ENCODE peak calls at places on chromosomes 6 and 20, in five cellular contexts. E, W, A, G and D are unnamed samples.

GRCh38 chr6:72976389-72976900 is 248.9 kb downstream of the KHDC1L start:
- DNase-seq in G (no peak), A (no peak), E (no peak), W (no peak), D (no peak)

GRCh38 chr20:51368461-51369211 is 173.9 kb downstream of the NFATC2 start:
- DNase-seq in W (no peak), G (no peak), E (no peak), A (no peak), D (no peak)

GRCh38 chr6:112172540-112172939 is 81.8 kb downstream of the LAMA4 start:
- DNase-seq in A (no peak), E (no peak), W (no peak), G (no peak), D (no peak)

GRCh38 chr20:539848-540247 is 3.7 kb downstream of the CSNK2A1 start:
- DNase-seq in E (no peak), G (no peak), A (no peak), W (no peak), D (no peak)

GRCh38 chr6:55825402-55826051 is 49.9 kb downstream of the BMP5 start:
- DNase-seq in W (no peak), A (peak), G (no peak), E (no peak), D (peak)

GRCh38 chr6:88983532-88983931 is 20.1 kb upstream of the RNGTT start:
- DNase-seq in W (peak), E (no peak), G (no peak), A (peak), D (no peak)

GRCh38 chr6:46130665-46131064 is 876 bp downstream of the ENPP4 start:
- DNase-seq in W (no peak), A (no peak), E (no peak), G (no peak), D (no peak)

GRCh38 chr20:64051532-64052325 is 2.3 kb upstream of the SOX18 start:
- DNase-seq in E (no peak), W (no peak), G (no peak), A (no peak), D (no peak)

GRCh38 chr6:88662163-88662580 is 301.2 kb downstream of the RNGTT start:
- DNase-seq in A (peak), E (no peak), W (no peak), G (no peak), D (no peak)

GRCh38 chr6:27668442-27669275 is 195.8 kb upstream of the ZNF184 start:
- DNase-seq in W (peak), G (no peak), E (no peak), A (peak), D (no peak)

GRCh38 chr6:37170273-37171140 is 555 bp downstream of the PIM1 start:
- DNase-seq in A (peak), W (peak), E (peak), G (no peak), D (no peak)

GRCh38 chr6:119231394-119231793 is 118.2 kb downstream of the MAN1A1 start:
- DNase-seq in E (no peak), W (no peak), G (no peak), A (no peak), D (no peak)

GRCh38 chr6:18585032-18585573 is 198.0 kb downstream of the RNF144B start:
- DNase-seq in E (no peak), A (peak), G (peak), W (peak), D (no peak)

GRCh38 chr6:111238464-111239119 is 151.3 kb downstream of the SLC16A10 start:
- DNase-seq in A (no peak), W (no peak), G (no peak), E (no peak), D (no peak)

GRCh38 chr6:25995507-25995906 is 32.9 kb downstream of the TRIM38 start:
- DNase-seq in G (no peak), A (no peak), E (no peak), W (no peak), D (no peak)